ENCODE peak calls at places on chromosomes 2 and 18, in five cellular contexts. E is AG10803, B is OCI-LY7, P is GM20000, U is GM12865. R is an unnamed sample.
A peak's percentile ranks its signal among the peaks of the same experiment; 100 is the strongest.

GRCh38 chr2:174972924-174973323 is 32.3 kb downstream of the CHN1 start:
- DNase-seq in E (peak; percentile 80), B (no peak), P (no peak), U (no peak), R (no peak)

GRCh38 chr18:63366270-63366990 is 576 bp downstream of the KDSR start:
- DNase-seq in E (peak; percentile 65), B (peak; percentile 22), P (peak; percentile 78), U (peak; percentile 61), R (peak; percentile 69)

GRCh38 chr2:13652531-13653313 is 936.0 kb downstream of the TRIB2 start:
- DNase-seq in E (peak; percentile 25), B (no peak), P (no peak), U (peak; percentile 49), R (no peak)

GRCh38 chr2:110650346-110650745 is 27.5 kb downstream of the BUB1 start:
- DNase-seq in E (no peak), B (no peak), P (no peak), U (no peak), R (no peak)

GRCh38 chr2:95268208-95269035 is 5.8 kb upstream of the PROM2 start:
- DNase-seq in E (no peak), B (no peak), P (no peak), U (no peak), R (no peak)

GRCh38 chr2:70525032-70525431 is 28.6 kb downstream of the TGFA start:
- DNase-seq in E (peak; percentile 55), B (no peak), P (no peak), U (no peak), R (no peak)

GRCh38 chr18:2444201-2444875 is 127.0 kb downstream of the METTL4 start:
- DNase-seq in E (no peak), B (no peak), P (no peak), U (no peak), R (no peak)

GRCh38 chr2:214808481-214808931 is 977 bp downstream of the BARD1 start:
- DNase-seq in E (no peak), B (peak; percentile 8), P (no peak), U (peak; percentile 17), R (peak; percentile 17)

GRCh38 chr2:52077159-52077558 is 1045.2 kb upstream of the NRXN1 start:
- DNase-seq in E (no peak), B (no peak), P (no peak), U (no peak), R (no peak)

GRCh38 chr18:11310476-11311086 is 161.2 kb upstream of the PIEZO2 start:
- DNase-seq in E (peak; percentile 49), B (peak; percentile 64), P (peak; percentile 49), U (peak; percentile 77), R (peak; percentile 44)

GRCh38 chr18:74918276-74918675 is 290.7 kb downstream of the PTGR3 start:
- DNase-seq in E (no peak), B (no peak), P (no peak), U (no peak), R (no peak)

GRCh38 chr2:169900686-169901085 is 73.4 kb downstream of the UBR3 start:
- DNase-seq in E (no peak), B (no peak), P (no peak), U (no peak), R (no peak)

GRCh38 chr2:234249006-234249405 is 198.5 kb downstream of the SPP2 start:
- DNase-seq in E (no peak), B (no peak), P (no peak), U (no peak), R (no peak)
- TF ChIP-seq CTCF in E (peak; percentile 24), B (peak; percentile 16), P (no peak), U (no peak), R (no peak)

GRCh38 chr2:55048925-55049793 is 1.1 kb downstream of the RTN4 start:
- DNase-seq in E (peak; percentile 83), B (peak; percentile 84), P (peak; percentile 67), U (peak; percentile 77), R (peak; percentile 66)
- TF ChIP-seq CTCF in E (peak; percentile 82), B (peak; percentile 73), P (peak; percentile 49), U (peak; percentile 61), R (peak; percentile 60)

DNA sequence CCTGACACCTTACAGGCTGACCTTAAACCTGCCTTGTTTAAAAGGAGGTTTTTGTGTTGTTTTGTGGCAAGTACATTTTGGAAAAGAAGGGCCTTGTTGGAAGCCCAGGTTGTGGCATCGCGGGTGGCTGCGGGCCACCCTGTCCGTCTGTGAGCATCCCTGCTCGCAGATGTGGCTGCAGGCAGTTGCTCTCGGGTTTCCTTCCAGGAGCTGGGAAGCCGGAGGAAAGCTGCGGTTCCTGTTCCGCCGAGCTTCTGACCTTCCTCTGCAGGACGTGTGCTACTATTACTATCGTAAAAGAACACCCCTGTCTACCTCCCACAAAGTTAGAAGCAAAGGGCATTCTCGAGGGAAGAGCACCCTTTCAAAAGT is 759 bp downstream of the MFF start:
- DNase-seq in E (peak; percentile 43), B (peak; percentile 26), P (peak; percentile 33), U (peak; percentile 21), R (peak; percentile 21)
- TF ChIP-seq CTCF in E (no peak), B (peak; percentile 26), P (no peak), U (no peak), R (no peak)

DNA sequence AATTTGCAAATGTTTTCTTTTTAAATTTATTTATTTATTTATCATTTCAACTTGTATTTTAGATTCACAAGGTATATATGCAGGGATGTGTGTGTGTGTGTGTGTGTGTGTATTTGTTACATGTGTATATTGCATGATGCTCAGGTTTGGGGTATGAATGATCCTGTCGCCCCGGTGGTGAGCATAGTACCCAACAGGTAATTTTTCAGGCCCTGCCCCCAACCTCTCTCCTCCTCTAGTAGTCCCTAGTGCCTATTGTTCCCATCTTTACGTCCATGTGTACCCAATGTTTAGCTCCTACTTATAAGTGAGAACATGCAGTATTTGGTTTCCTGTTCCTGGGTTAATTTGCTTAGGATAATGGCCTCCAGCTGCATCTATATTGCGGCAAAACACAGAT is 33.0 kb upstream of the KIF5C start:
- DNase-seq in E (no peak), B (no peak), P (no peak), U (no peak), R (no peak)
- TF ChIP-seq CTCF in E (no peak), B (no peak), P (no peak), U (no peak), R (no peak)

GRCh38 chr2:116975580-116975979 is 838.9 kb upstream of the DDX18 start:
- DNase-seq in E (no peak), B (no peak), P (no peak), U (no peak), R (no peak)
- TF ChIP-seq CTCF in E (no peak), B (no peak), P (no peak), U (no peak), R (no peak)

GRCh38 chr2:18550383-18550905 is 10.0 kb downstream of the RDH14 start:
- DNase-seq in E (no peak), B (no peak), P (no peak), U (no peak), R (no peak)
- TF ChIP-seq CTCF in E (no peak), B (no peak), P (no peak), U (no peak), R (no peak)

GRCh38 chr2:65320042-65320711 is 92.5 kb downstream of the ACTR2 start:
- DNase-seq in E (peak; percentile 89), B (peak; percentile 42), P (peak; percentile 69), U (peak; percentile 73), R (peak; percentile 62)
- TF ChIP-seq CTCF in E (peak; percentile 75), B (peak; percentile 67), P (peak; percentile 15), U (peak; percentile 51), R (peak; percentile 42)